ENCODE peak calls at places on chromosomes 12 and 14, in five cellular contexts. V is CD8-positive, alpha-beta T cell; G is right atrium auricular region; C is A549; F is epithelial cell of esophagus. A is an unnamed sample.

GRCh38 chr14:38357557-38357956 is 101.7 kb upstream of the CLEC14A start:
- DNase-seq in C (no peak), G (no peak), F (no peak), V (no peak), A (no peak)

GRCh38 chr12:6200266-6201198 is at the start of gene CD9:
- DNase-seq in G (no peak), F (peak), C (peak), V (peak), A (no peak)

GRCh38 chr14:72801841-72802587 is 91.9 kb downstream of the DPF3 start:
- DNase-seq in C (no peak), G (no peak), V (no peak), F (peak), A (no peak)

GRCh38 chr14:103858063-103858820 is 10.9 kb upstream of the PPP1R13B start:
- DNase-seq in C (no peak), F (no peak), G (no peak), V (no peak), A (no peak)

GRCh38 chr14:37588667-37588955 is 6.4 kb downstream of the FOXA1 start:
- DNase-seq in G (no peak), F (no peak), V (no peak), C (no peak), A (no peak)

GRCh38 chr12:131613186-131613585 is 97.7 kb upstream of the SFSWAP start:
- DNase-seq in C (no peak), V (no peak), G (no peak), F (no peak), A (no peak)

GRCh38 chr14:93102141-93102540 is 13.6 kb downstream of the ITPK1 start:
- DNase-seq in G (no peak), V (no peak), C (no peak), F (no peak), A (no peak)

GRCh38 chr12:100190013-100190394 is 10.6 kb upstream of the ACTR6 start:
- DNase-seq in F (no peak), V (no peak), C (no peak), G (peak), A (no peak)

GRCh38 chr12:131572626-131573025 is 138.3 kb upstream of the SFSWAP start:
- DNase-seq in G (no peak), F (no peak), C (no peak), V (no peak), A (no peak)

GRCh38 chr12:124243936-124244335 is 51.0 kb upstream of the RFLNA start:
- DNase-seq in G (no peak), C (no peak), F (no peak), V (no peak), A (no peak)

GRCh38 chr14:54450535-54450934 is 9.4 kb upstream of the CNIH1 start:
- DNase-seq in C (no peak), G (no peak), V (no peak), F (peak), A (no peak)

GRCh38 chr14:63383776-63384367 is 65.1 kb upstream of the GPHB5 start:
- DNase-seq in F (no peak), G (no peak), V (peak), C (no peak), A (peak)

GRCh38 chr12:112961074-112961473 is 17.2 kb upstream of the OAS2 start:
- DNase-seq in C (no peak), V (no peak), F (no peak), G (no peak), A (no peak)

GRCh38 chr14:37546621-37547447 is 48.2 kb downstream of the FOXA1 start:
- DNase-seq in V (no peak), F (no peak), G (no peak), C (peak), A (no peak)

GRCh38 chr12:46886541-46887041 is 60.8 kb upstream of the SLC38A4 start:
- DNase-seq in C (no peak), V (no peak), G (no peak), F (peak), A (no peak)

GRCh38 chr14:69716483-69717187 is 50.3 kb upstream of the SRSF5 start:
- DNase-seq in V (no peak), G (no peak), F (peak), C (no peak), A (no peak)

GRCh38 chr12:124463341-124463861 is 104.0 kb downstream of the NCOR2 start:
- DNase-seq in G (no peak), C (no peak), F (no peak), V (no peak), A (no peak)

GRCh38 chr12:103542078-103542477 is 45.0 kb upstream of the STAB2 start:
- DNase-seq in C (no peak), G (no peak), V (no peak), F (no peak), A (no peak)

GRCh38 chr12:109287811-109288469 is 21.1 kb downstream of the FOXN4 start:
- DNase-seq in G (no peak), C (no peak), F (no peak), V (no peak), A (no peak)

GRCh38 chr14:102145395-102145794 is 5.7 kb downstream of the WDR20 start:
- DNase-seq in F (no peak), C (no peak), V (no peak), G (no peak), A (no peak)

GRCh38 chr12:70691018-70691672 is 53.9 kb upstream of the PTPRB start:
- DNase-seq in C (no peak), V (no peak), G (no peak), F (peak), A (no peak)

GRCh38 chr14:74563233-74563585 is 48.8 kb downstream of the LTBP2 start:
- DNase-seq in G (no peak), C (no peak), F (no peak), V (no peak), A (no peak)

GRCh38 chr12:68158427-68158826 is 1.1 kb downstream of the IFNG start:
- DNase-seq in G (no peak), C (no peak), V (no peak), F (peak), A (peak)

GRCh38 chr12:132478845-132479244 is 11.1 kb upstream of the FBRSL1 start:
- DNase-seq in V (no peak), C (no peak), F (no peak), G (no peak), A (no peak)

GRCh38 chr12:49549735-49550710 is 11.2 kb downstream of the KCNH3 start:
- DNase-seq in C (no peak), G (no peak), V (no peak), F (no peak), A (no peak)

GRCh38 chr14:37116933-37117844 is 55.2 kb downstream of the SLC25A21 start:
- DNase-seq in C (peak), F (peak), G (no peak), V (no peak), A (no peak)

GRCh38 chr14:104723651-104724406 is at the start of gene ADSS1:
- DNase-seq in V (peak), F (peak), G (no peak), C (peak), A (peak)

GRCh38 chr12:4027412-4027811 is 154.2 kb upstream of the PARP11 start:
- DNase-seq in V (peak), F (no peak), C (no peak), G (no peak), A (no peak)

GRCh38 chr14:70018713-70019201 is 139.5 kb downstream of the SMOC1 start:
- DNase-seq in C (no peak), F (peak), G (no peak), V (no peak), A (no peak)

GRCh38 chr12:30110970-30111586 is 327.3 kb upstream of the TMTC1 start:
- DNase-seq in V (no peak), G (no peak), F (peak), C (no peak), A (no peak)

GRCh38 chr14:30227871-30228270 is 300.2 kb upstream of the PRKD1 start:
- DNase-seq in V (no peak), G (no peak), C (no peak), F (peak), A (no peak)

GRCh38 chr14:93115920-93116675 is at the start of gene ITPK1:
- DNase-seq in V (peak), C (peak), F (peak), G (no peak), A (peak)

GRCh38 chr14:68653754-68654153 is 139.1 kb downstream of the ZFP36L1 start:
- DNase-seq in V (peak), F (no peak), G (peak), C (no peak), A (no peak)

GRCh38 chr12:132471011-132471857 is 18.7 kb upstream of the FBRSL1 start:
- DNase-seq in V (no peak), G (no peak), F (peak), C (no peak), A (no peak)

GRCh38 chr14:51498411-51499227 is 153.1 kb upstream of the FRMD6 start:
- DNase-seq in G (no peak), F (peak), V (no peak), C (no peak), A (no peak)

GRCh38 chr12:57738661-57739237 is at the start of gene AGAP2:
- DNase-seq in F (no peak), C (no peak), V (no peak), G (no peak), A (no peak)

GRCh38 chr12:128644664-128645296 is 179.0 kb downstream of the SLC15A4 start:
- DNase-seq in C (peak), F (peak), V (peak), G (no peak), A (peak)

GRCh38 chr14:104687601-104688504 is 1.6 kb upstream of the INF2 start:
- DNase-seq in C (peak), G (peak), F (peak), V (no peak), A (no peak)

GRCh38 chr12:122788387-122788786 is 14.0 kb downstream of the CCDC62 start:
- DNase-seq in V (no peak), G (no peak), C (no peak), F (peak), A (no peak)

DNA sequence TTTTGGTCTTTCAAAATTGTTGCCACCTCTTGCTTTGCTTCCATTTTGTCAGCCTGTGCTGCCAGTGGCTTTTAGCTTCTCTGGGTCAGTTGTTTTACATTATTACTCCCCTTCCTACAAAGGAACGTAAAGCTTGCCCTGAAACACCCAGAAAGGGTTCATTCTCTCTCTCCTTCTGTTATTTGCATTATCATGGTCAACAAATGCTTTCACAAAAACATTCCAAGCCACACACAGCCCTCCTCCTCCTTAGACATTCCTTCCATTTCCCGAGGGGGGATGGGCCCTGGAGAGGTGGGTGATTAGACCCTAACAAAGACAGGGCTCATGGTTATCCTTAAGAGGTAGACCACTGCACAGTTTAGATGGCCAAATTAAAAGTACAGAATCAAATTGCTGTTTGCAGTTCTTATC is 60.4 kb upstream of the SINHCAF start:
- DNase-seq in G (no peak), C (no peak), V (no peak), F (no peak), A (no peak)
- H3K4me3 ChIP-seq in G (no peak), C (no peak), V (no peak), F (no peak), A (no peak)

GRCh38 chr14:85556263-85556662 is 26.3 kb downstream of the FLRT2 start:
- DNase-seq in V (no peak), G (no peak), F (peak), C (no peak), A (no peak)
- H3K4me3 ChIP-seq in V (no peak), G (no peak), F (no peak), C (no peak), A (no peak)

GRCh38 chr14:23052671-23053070 is 4.6 kb downstream of the CDH24 start:
- DNase-seq in F (no peak), V (no peak), C (no peak), G (no peak), A (no peak)
- H3K4me3 ChIP-seq in F (no peak), V (no peak), C (no peak), G (no peak), A (no peak)

DNA sequence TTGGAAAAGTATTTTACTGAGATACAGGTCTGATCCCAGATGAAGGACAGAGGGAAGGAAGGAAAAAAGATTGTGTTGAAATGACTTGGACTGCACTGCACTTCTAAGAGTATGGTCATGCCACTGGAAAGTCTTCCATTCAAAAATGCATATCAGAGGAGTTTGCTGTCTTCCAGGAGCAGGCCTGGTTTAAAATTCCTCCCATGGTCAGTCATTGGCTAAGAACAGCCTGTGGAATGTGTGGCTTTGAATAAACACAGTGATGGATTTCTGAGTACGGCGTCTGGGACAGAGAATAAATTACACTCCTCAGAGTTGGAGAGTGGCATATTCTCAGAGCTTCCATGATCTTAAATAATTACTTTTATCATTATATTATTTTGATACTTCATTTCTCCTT is 245.8 kb upstream of the PDZRN4 start:
- DNase-seq in V (no peak), G (no peak), F (peak), C (no peak), A (no peak)
- H3K4me3 ChIP-seq in V (no peak), G (no peak), F (no peak), C (no peak), A (no peak)

GRCh38 chr12:1530592-1531159 is 63.7 kb downstream of the FBXL14 start:
- DNase-seq in C (no peak), G (no peak), F (no peak), V (no peak), A (no peak)
- H3K4me3 ChIP-seq in C (peak), G (peak), F (peak), V (no peak), A (no peak)

GRCh38 chr14:59038746-59039145 is 149.7 kb upstream of the DAAM1 start:
- DNase-seq in V (no peak), F (no peak), G (no peak), C (no peak), A (no peak)
- H3K4me3 ChIP-seq in V (no peak), F (no peak), G (no peak), C (no peak), A (no peak)

DNA sequence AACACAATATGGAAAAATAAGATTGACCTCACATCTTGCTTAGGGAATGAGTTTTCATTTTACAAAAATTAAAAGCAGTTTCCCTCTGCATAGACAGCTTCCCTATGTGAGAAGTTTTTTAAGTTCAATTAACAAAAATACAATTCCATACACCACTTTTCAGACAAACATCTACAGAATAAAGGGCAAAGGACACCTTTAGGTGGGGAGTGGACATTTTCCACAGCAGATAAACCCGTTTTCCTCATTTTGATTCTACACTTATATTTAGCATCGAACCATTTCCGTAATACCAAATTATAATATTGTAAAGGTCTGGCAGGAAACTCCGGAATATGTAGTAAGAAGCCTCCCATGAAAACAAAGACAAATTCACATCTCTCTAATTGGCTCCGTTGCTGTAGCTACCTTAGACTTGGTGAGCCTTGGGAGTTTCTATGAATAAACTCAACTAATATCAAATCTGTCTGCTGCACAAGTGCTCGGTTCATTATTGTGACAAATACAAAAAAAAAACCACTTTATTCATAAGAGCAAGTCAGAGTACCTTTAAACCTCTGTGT is 1.7 kb downstream of the ARMH4 start:
- DNase-seq in G (no peak), C (no peak), F (no peak), V (no peak), A (no peak)
- H3K4me3 ChIP-seq in G (no peak), C (no peak), F (no peak), V (no peak), A (no peak)

A was measured in Jurkat, Clone E6-1.